ENCODE peak calls at places on chromosomes 12 and 14, in four cellular contexts. L, G, X and N are unnamed samples. For H3K9me3, the result is how much of the 10 kb centered on the place peaks cover.

GRCh38 chr12:128337456-128338160 is 70.6 kb downstream of the TMEM132C start:
- DNase-seq in L (no peak), X (no peak), G (no peak), N (no peak)

GRCh38 chr14:86464386-86464785 is 934.4 kb downstream of the FLRT2 start:
- DNase-seq in G (peak), L (no peak), X (no peak), N (no peak)

GRCh38 chr12:2785017-2785416 is 9.8 kb upstream of the FKBP4 start:
- DNase-seq in G (no peak), L (no peak), X (no peak), N (no peak)

GRCh38 chr12:188910-189621 is 24.9 kb downstream of the SLC6A12 start:
- DNase-seq in X (no peak), G (peak), L (no peak), N (peak)

GRCh38 chr12:105555556-105555973 is 225.1 kb downstream of the C12orf75 start:
- DNase-seq in G (no peak), L (no peak), X (no peak), N (no peak)

GRCh38 chr12:94592080-94592479 is 58.3 kb downstream of the TMCC3 start:
- DNase-seq in X (no peak), G (no peak), L (no peak), N (no peak)

GRCh38 chr12:62751844-62752155 is 183.2 kb downstream of the PPM1H start:
- DNase-seq in X (no peak), G (no peak), L (no peak), N (no peak)

GRCh38 chr12:42299392-42300308 is 26.2 kb downstream of the ZCRB1 start:
- DNase-seq in X (no peak), L (no peak), G (peak), N (no peak)

GRCh38 chr14:101201535-101202125 is 298.1 kb upstream of the RTL1 start:
- DNase-seq in L (no peak), X (no peak), G (no peak), N (no peak)

GRCh38 chr12:100234166-100234565 is 32.7 kb downstream of the DEPDC4 start:
- DNase-seq in X (no peak), L (no peak), G (peak), N (no peak)

GRCh38 chr14:29926701-29927595 is 699 bp downstream of the PRKD1 start:
- DNase-seq in X (no peak), L (peak), G (peak), N (peak)

GRCh38 chr12:48681416-48681737 is 661 bp downstream of the KANSL2 start:
- DNase-seq in X (no peak), L (no peak), G (peak), N (no peak)

GRCh38 chr12:110179291-110179690 is 55.1 kb downstream of the IFT81 start:
- DNase-seq in L (no peak), X (no peak), G (peak), N (no peak)

GRCh38 chr12:125105600-125105999 is 40.4 kb downstream of the AACS start:
- DNase-seq in G (no peak), X (no peak), L (no peak), N (no peak)

GRCh38 chr14:56581041-56581727 is 1.6 kb downstream of the TMEM260 start:
- DNase-seq in G (no peak), L (no peak), X (no peak), N (no peak)

GRCh38 chr12:132170094-132170636 is 25.9 kb downstream of the NOC4L start:
- DNase-seq in X (no peak), G (peak), L (no peak), N (no peak)

GRCh38 chr14:32099473-32099872 is 22.4 kb downstream of the ARHGAP5 start:
- DNase-seq in X (no peak), G (no peak), L (no peak), N (no peak)

GRCh38 chr12:12507121-12507520 is 55.5 kb downstream of the DUSP16 start:
- DNase-seq in L (no peak), X (no peak), G (no peak), N (no peak)

GRCh38 chr12:28855761-28856160 is 293.3 kb upstream of the FAR2 start:
- DNase-seq in G (no peak), X (no peak), L (no peak), N (peak)

GRCh38 chr12:48717252-48717695 is 767 bp upstream of the CCNT1 start:
- DNase-seq in X (no peak), G (peak), L (no peak), N (no peak)

GRCh38 chr12:127170271-127171180 is 1096.4 kb upstream of the TMEM132C start:
- DNase-seq in L (no peak), X (no peak), G (peak), N (no peak)

GRCh38 chr12:67540920-67541624 is 107.5 kb upstream of the DYRK2 start:
- DNase-seq in L (no peak), G (peak), X (no peak), N (no peak)

GRCh38 chr14:99910337-99911268 is 117.4 kb downstream of the EML1 start:
- DNase-seq in X (no peak), L (no peak), G (peak), N (no peak)

GRCh38 chr14:85483652-85484051 is 46.3 kb upstream of the FLRT2 start:
- DNase-seq in X (no peak), L (no peak), G (no peak), N (no peak)

GRCh38 chr12:106721931-106722330 is 52.6 kb upstream of the RIC8B start:
- DNase-seq in G (no peak), L (no peak), X (no peak), N (no peak)

GRCh38 chr12:58774008-58774407 is 146.3 kb downstream of the LRIG3 start:
- DNase-seq in L (no peak), X (no peak), G (no peak), N (no peak)

GRCh38 chr14:32478027-32478426 is 148.9 kb downstream of the AKAP6 start:
- DNase-seq in X (no peak), L (no peak), G (no peak), N (no peak)

GRCh38 chr12:124558298-124558697 is 9.1 kb downstream of the NCOR2 start:
- DNase-seq in L (no peak), X (no peak), G (no peak), N (no peak)

GRCh38 chr12:89355243-89356068 is 3.2 kb upstream of the DUSP6 start:
- DNase-seq in X (no peak), L (no peak), G (no peak), N (no peak)

GRCh38 chr12:18383203-18383602 is 121.9 kb downstream of the PIK3C2G start:
- DNase-seq in X (no peak), G (peak), L (no peak), N (no peak)

GRCh38 chr14:101584049-101584859 is 23.0 kb downstream of the DIO3 start:
- DNase-seq in L (no peak), G (no peak), X (no peak), N (no peak)

GRCh38 chr14:96079066-96079465 is 39.9 kb downstream of the C14orf132 start:
- DNase-seq in X (no peak), G (no peak), L (no peak), N (no peak)

GRCh38 chr12:79634957-79635471 is 55.8 kb downstream of the PAWR start:
- DNase-seq in L (no peak), G (no peak), X (no peak), N (no peak)

GRCh38 chr14:100711117-100711462 is 15.6 kb upstream of the DLK1 start:
- DNase-seq in L (no peak), G (no peak), X (no peak), N (no peak)

GRCh38 chr12:65123435-65124063 is 2.4 kb upstream of the WIF1 start:
- DNase-seq in X (no peak), L (no peak), G (peak), N (no peak)

GRCh38 chr12:122871851-122872785 is 23.8 kb downstream of the VPS37B start:
- DNase-seq in X (no peak), L (no peak), G (peak), N (peak)

DNA sequence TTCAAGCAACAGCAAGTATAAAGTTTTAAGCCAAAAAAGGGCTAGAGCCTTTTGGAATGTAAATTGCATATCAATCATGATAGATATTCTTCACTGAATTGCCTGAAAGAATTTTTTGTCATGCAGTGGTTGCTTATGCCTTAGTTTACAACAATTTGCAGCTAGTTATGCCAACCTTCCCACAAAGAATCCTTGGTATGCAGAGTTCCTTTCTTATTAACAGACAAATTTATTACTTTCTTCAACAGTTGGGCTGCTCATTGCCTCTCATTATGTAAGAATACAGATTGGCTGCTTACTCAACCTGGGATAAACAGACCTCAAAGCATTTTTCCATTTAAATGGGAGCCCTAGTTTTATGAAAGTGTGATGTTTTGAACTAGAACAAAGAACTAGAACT is 129.2 kb upstream of the PPFIA2 start:
- DNase-seq in L (no peak), X (no peak), G (no peak), N (no peak)
- H3K27ac ChIP-seq in L (no peak), X (no peak), G (no peak), N (no peak)

DNA sequence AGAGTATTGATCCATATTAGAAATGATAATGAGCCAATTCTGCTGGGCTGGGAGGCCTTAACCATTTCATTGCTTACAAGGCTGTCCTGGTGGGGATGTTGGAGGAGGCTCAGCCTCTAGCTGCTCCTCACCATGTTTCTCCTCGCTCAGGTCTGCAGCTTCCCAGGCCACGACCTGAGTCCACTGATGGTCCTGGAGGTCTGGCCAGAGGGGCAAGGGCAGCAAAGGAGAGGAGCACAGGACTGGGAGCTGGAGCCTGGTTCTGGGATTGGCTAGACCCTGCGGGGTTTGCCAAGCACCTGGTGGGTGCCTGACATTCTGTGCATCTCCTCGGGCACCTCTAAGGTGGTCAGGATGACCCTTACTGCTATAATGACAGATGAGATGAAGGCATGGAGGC is 92.6 kb downstream of the KIF26A start:
- DNase-seq in G (no peak), X (no peak), L (no peak), N (peak)
- H3K9me3 ChIP-seq in G (half or more), X (under half), L (under half), N (under half)

DNA sequence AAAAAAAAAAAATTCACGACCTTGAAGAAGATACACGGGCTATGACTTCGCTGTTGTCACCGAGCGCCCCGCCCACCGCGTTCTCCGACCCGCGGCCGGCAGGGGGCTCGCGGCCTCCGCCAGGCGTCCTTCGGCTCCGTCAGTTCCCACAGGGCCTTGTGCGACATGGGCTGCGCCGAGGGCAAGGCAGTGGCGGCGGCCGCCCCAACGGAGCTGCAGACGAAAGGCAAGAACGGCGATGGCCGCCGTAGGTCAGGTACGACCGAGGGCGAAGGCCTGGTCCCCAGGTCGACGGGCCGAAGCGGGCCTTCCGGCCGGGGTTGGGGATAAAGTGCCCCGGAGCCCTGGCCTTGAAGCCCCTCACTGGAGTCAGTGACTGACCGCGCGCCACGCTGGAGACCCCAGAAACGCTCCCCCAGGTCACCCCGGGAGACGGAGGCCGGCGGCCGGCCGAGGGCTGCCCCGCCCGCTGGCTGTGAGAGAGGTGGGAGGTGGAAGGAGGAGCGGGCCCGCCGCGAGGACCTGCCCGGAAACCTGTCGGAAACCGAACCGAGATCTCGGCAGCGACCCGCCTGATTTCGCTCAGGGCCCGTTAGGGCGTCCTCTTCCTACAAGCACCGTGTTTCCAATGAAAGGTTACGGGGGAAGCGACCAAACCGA is at the start of gene TXNRD1:
- DNase-seq in L (peak), G (peak), X (peak), N (no peak)
- TF ChIP-seq CTCF in L (peak), G (peak), X (peak), N (no peak)

DNA sequence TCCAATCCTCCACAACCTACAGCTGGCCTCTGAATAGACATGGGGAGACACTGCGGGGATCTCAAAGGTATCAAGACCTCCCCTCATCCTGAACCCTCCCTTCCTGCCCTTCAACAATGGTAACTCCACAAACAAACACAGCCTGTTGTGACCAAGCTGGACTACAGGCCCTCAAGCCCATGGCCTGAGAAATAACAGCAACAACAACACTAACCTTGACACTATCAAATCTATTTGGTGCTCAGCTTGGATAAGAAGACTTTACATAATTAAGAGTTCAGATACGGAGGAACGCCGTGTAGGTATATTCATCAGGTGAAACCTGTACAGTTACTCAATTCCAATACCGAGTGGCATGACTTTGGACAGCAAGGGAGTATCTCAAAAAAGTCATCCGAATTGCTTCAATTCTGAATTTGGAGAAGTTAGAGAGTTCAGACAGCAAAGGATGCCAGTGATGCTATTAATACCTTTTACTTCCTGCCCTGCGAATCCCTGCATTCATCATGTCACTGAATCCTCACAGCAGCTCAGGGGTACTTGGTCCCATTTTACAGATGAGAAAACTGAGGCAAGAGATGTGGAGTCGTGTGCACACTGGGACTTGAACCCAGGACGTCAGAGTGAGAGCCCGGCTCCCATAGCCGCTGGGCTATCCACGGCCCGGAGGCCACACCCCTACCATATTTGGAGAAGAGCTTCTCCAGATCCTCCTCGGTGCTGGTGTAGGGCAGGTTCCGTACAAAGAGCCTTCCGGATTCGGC is 17.8 kb downstream of the RBM19 start:
- DNase-seq in G (no peak), L (no peak), X (no peak), N (no peak)
- H3K27ac ChIP-seq in G (no peak), L (no peak), X (no peak), N (no peak)

GRCh38 chr12:56866493-56866892 is 67.7 kb downstream of the SDR9C7 start:
- DNase-seq in G (no peak), L (no peak), X (no peak), N (no peak)
- H3K9me3 ChIP-seq in G (under half), L (under half), X (under half), N (under half)

GRCh38 chr12:47438175-47438574 is 267.7 kb downstream of the RPAP3 start:
- DNase-seq in L (no peak), G (no peak), X (no peak), N (no peak)
- TF ChIP-seq CTCF in L (no peak), G (no peak), X (no peak), N (no peak)

DNA sequence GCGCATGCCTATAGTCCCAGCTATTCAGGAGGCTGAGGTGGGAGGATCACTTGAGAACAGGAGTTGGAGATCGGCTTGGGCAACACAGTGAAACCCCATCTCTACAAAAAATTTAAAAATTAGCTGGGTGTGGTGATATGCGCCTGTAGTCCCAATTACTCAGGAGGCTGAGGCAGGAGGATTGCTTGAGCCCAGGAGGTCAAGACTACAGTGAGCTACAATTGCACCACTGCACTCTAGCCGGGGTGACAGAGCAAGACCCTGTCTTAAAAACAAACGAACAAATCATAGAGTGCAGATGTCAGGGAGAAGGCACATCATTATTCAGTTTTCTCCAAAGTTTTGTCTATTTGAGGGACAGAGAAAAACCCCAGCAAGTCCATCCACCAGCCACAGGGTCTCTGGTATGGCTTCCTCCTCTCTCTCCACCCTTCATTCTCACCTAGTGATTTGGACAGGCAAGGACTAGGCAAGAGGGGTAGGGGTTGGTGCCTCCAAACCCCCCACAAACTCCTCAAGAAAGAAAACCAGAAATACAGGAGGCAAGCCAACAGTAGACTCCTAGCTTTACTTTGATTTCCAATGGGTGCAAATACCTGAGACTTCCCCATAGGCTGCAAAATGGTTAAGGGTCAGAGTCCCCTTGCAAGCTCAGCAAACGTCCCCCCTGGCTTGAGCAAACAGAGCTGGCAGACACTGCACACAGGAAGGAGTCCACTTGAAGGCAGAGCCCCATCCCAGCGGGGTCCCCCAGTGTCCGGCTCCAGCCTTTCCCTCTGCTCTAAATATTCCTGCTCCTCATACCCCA is 26.5 kb upstream of the RPLP0 start:
- DNase-seq in G (no peak), L (no peak), X (no peak), N (no peak)
- H3K27ac ChIP-seq in G (no peak), L (peak), X (peak), N (no peak)

DNA sequence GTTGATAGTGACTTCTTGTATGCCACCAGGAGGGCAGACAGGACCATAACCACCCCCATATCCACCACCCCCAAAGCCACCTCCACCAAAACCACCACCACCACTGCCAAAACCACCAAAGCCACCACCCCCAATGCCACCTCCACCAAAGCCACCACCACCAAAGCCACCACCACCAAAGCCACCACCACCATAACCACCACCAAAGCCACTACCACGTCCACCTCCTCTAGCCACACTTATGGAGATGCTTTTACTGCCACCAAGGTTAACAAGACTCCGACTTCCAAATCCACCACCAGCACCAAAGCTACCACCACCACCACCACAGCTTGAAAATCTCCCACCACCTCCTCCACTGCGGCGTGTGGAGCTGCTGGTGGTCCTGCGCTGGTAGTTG is 332 bp downstream of the KRT1 start:
- DNase-seq in X (no peak), G (no peak), L (no peak), N (no peak)
- H3K9me3 ChIP-seq in X (under half), G (under half), L (under half), N (under half)

DNA sequence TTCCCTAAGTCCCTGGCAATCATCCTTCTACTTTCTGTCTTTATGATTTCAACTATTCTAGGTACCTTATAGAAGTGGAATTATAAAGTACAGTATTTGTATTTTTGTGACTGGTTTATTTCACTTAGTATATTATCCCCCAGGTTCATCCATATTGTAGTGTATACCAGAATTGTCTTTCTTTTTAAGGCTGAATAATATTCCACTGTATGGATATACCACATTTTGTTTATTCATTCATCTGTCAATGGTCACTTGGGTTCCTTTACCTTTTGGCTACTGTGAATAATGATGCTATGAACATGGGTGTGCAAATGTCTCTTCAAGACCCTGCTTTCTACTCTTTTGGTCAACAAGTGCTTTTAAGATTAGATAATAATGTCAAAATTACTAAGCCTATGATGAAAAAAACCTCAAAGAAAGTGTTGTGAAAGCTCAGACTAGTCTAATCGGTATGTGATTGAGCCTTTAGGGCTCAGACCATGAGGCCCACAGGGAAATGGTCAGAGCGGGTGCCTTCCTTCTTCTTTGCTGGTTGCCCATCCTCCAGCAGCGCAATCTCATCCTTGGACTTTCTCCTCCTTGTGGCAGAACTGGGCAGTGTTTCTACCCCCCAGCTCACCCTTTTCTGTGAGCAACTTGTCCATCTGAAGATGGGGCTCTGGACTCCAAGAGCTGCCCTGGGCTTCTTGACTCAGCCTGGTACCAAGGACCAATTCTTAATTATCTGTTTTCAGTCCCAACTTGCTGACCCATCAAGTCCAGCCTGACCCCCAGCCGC is 105.4 kb downstream of the TTC8 start:
- DNase-seq in G (no peak), X (no peak), L (no peak), N (no peak)
- TF ChIP-seq CTCF in G (peak), X (peak), L (no peak), N (peak)

GRCh38 chr14:22852599-22852939 is 16.2 kb downstream of the MMP14 start:
- DNase-seq in G (no peak), X (no peak), L (no peak), N (no peak)
- H3K27ac ChIP-seq in G (peak), X (peak), L (no peak), N (no peak)